ENCODE peak calls at places on chromosome X, in six cellular contexts. G, X, O, P, R and Y are unnamed samples.
A peak's percentile ranks its signal among the peaks of the same experiment; 100 is the strongest.

GRCh38 chrX:23952984-23953907 is 45.4 kb downstream of the CXorf58 start:
- DNase-seq in O (no peak), X (peak; percentile 21), R (peak; percentile 73), G (peak; percentile 21), P (peak; percentile 12), Y (no peak)

GRCh38 chrX:18668059-18668458 is 3.8 kb downstream of the RS1 start:
- DNase-seq in G (no peak), X (no peak), R (no peak), O (no peak), P (no peak), Y (no peak)

GRCh38 chrX:103157511-103158316 is 57.2 kb upstream of the BEX4 start:
- DNase-seq in O (no peak), R (peak; percentile 35), P (no peak), G (no peak), X (peak; percentile 62), Y (peak; percentile 6)

GRCh38 chrX:79161655-79162054 is 17.2 kb downstream of the GPR174 start:
- DNase-seq in P (no peak), G (peak; percentile 72), R (no peak), X (no peak), O (no peak), Y (no peak)

GRCh38 chrX:80721186-80721585 is 88.5 kb downstream of the BRWD3 start:
- DNase-seq in O (no peak), R (no peak), G (no peak), P (no peak), X (no peak), Y (no peak)

GRCh38 chrX:150514462-150514861 is 54.0 kb upstream of the MTM1 start:
- DNase-seq in O (no peak), R (no peak), G (no peak), X (no peak), P (no peak), Y (no peak)

GRCh38 chrX:93673056-93673868 is at the start of gene NAP1L3:
- DNase-seq in G (no peak), O (no peak), R (no peak), P (peak; percentile 57), X (peak; percentile 61), Y (peak; percentile 5)

GRCh38 chrX:19566359-19567141 is 51.2 kb upstream of the MAP3K15 start:
- DNase-seq in O (no peak), G (peak; percentile 24), X (no peak), P (no peak), R (no peak), Y (peak; percentile 65)

GRCh38 chrX:136745215-136746173 is 35.2 kb downstream of the ARHGEF6 start:
- DNase-seq in X (no peak), P (no peak), G (no peak), O (no peak), R (no peak), Y (no peak)
- TF ChIP-seq SP1 in X (no peak), P (no peak), G (no peak), O (no peak), R (no peak), Y (no peak)

DNA sequence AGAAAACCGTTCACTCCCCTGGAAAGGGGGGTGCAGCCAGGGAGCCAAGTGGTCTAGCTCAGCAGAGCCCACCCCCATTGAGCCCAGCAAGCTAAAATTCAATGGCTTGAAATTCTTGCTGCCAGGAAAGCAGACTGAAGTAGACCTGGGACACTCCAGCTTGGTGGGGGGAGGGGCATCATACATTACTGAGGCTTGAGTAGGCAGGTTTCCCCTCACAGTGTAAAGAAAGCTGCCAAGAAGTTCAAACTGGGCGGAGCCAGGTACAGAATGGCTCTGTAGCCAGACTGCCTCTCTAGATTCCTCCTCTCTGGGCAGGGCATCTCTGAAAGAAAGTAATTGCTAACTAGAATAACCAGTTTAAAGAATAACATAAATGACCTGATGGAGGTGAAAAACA is 372.3 kb upstream of the F9 start:
- DNase-seq in O (no peak), X (no peak), G (no peak), P (no peak), R (no peak), Y (no peak)
- TF ChIP-seq SP1 in O (no peak), X (no peak), G (no peak), P (no peak), R (no peak), Y (no peak)

DNA sequence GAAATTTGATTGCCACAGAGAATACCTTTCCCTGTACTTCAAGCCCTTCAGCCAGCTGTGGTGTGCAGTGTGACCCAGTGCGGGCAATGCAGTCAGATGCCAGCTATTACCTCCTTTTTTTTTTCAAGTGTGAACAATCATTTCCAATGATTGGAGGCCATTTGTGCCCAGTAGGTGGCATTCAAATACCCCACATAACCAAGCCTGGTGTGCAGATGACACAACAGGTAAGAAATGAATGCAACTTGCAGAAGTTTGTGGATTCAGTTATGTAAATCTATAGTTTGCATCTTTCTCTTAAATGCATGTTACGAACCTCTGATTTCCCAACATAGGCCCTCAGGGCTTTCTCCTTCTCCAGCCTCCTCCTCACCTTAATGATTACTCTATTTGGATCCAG is 98.0 kb downstream of the CLCN4 start:
- DNase-seq in P (no peak), X (no peak), R (no peak), O (no peak), G (no peak), Y (peak; percentile 2)
- TF ChIP-seq SP1 in P (no peak), X (no peak), R (no peak), O (no peak), G (no peak), Y (no peak)

GRCh38 chrX:107684956-107685385 is 56.7 kb downstream of the PRPS1 start:
- DNase-seq in R (peak; percentile 79), X (peak; percentile 47), P (peak; percentile 23), O (no peak), G (no peak), Y (no peak)
- TF ChIP-seq SP1 in R (no peak), X (no peak), P (no peak), O (no peak), G (no peak), Y (no peak)

GRCh38 chrX:45196701-45197100 is 4.0 kb downstream of the DIPK2B start:
- DNase-seq in G (no peak), X (no peak), P (no peak), O (no peak), R (no peak), Y (no peak)

GRCh38 chrX:45191383-45191782 is 9.3 kb downstream of the DIPK2B start:
- DNase-seq in O (no peak), R (no peak), G (no peak), X (no peak), P (no peak), Y (no peak)

GRCh38 chrX:45187731-45188130 is 12.9 kb downstream of the DIPK2B start:
- DNase-seq in X (no peak), P (no peak), O (no peak), R (no peak), G (no peak), Y (no peak)

GRCh38 chrX:45186643-45187026 is 14.0 kb downstream of the DIPK2B start:
- DNase-seq in P (no peak), O (no peak), R (no peak), G (no peak), X (no peak), Y (no peak)

GRCh38 chrX:45191820-45192409 is 8.8 kb downstream of the DIPK2B start:
- DNase-seq in X (no peak), R (no peak), O (no peak), G (no peak), P (no peak), Y (no peak)
- TF ChIP-seq SP1 in X (no peak), R (no peak), O (no peak), G (no peak), P (no peak), Y (no peak)

GRCh38 chrX:12921886-12922599 is 15.6 kb downstream of the TLR8 start:
- DNase-seq in O (no peak), R (no peak), P (no peak), G (no peak), X (no peak), Y (no peak)
- TF ChIP-seq SP1 in O (no peak), R (no peak), P (no peak), G (no peak), X (no peak), Y (no peak)

GRCh38 chrX:46992070-46992469 is 79.8 kb downstream of the JADE3 start:
- DNase-seq in O (no peak), R (no peak), P (no peak), G (no peak), X (no peak), Y (no peak)

GRCh38 chrX:46994096-46994495 is 81.9 kb downstream of the JADE3 start:
- DNase-seq in R (no peak), P (no peak), G (no peak), O (no peak), X (no peak), Y (no peak)

GRCh38 chrX:46989548-46989947 is 77.3 kb downstream of the JADE3 start:
- DNase-seq in O (no peak), X (no peak), P (no peak), G (no peak), R (no peak), Y (no peak)

DNA sequence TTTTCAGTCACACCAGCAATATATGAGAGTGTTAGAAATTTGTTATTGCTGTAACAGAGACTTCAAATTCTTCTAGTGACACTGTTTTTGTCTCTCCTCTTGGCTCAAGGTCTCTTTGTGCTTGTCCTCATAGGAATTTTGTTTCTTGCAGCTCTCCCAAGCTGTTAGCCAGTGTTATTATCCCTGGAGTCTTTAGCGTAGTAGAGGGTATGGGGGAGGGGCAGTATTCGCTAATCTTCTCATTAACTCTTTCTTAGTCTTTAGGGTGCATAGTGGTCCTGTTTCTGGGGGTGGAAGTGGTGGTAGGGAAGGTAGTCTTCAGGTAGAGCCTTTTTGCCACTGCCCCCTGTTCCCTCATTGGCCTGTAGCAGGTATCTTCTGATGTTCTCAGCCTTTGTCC is 79.4 kb downstream of the JADE3 start:
- DNase-seq in X (no peak), P (no peak), R (no peak), O (no peak), G (no peak), Y (no peak)
- TF ChIP-seq SP1 in X (no peak), P (no peak), R (no peak), O (no peak), G (no peak), Y (no peak)

GRCh38 chrX:43225626-43226328 is 430.3 kb upstream of the MAOA start:
- DNase-seq in G (no peak), O (no peak), R (no peak), X (no peak), P (no peak), Y (peak; percentile 71)

DNA sequence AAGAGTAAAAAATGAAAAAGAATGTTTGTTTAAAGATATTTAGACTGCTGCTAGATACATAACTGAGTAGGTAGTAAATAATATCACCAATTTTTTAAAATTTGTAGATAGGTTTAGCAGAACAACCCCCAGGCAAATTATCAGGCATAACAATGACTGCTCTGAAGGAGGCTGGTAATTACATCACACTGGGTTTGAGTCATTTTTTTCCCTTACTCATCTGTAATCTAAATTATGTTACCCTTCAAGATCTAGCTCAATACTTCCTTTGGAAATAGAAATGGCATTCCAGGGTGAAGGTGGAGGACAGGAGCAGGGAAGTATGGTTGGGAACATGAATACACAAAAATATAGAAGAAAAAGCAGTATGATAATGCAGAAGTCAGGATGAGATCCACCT is 431.6 kb upstream of the MAOA start:
- DNase-seq in G (no peak), R (no peak), X (no peak), P (no peak), O (no peak), Y (no peak)
- TF ChIP-seq SP1 in G (no peak), R (no peak), X (no peak), P (no peak), O (no peak), Y (no peak)

DNA sequence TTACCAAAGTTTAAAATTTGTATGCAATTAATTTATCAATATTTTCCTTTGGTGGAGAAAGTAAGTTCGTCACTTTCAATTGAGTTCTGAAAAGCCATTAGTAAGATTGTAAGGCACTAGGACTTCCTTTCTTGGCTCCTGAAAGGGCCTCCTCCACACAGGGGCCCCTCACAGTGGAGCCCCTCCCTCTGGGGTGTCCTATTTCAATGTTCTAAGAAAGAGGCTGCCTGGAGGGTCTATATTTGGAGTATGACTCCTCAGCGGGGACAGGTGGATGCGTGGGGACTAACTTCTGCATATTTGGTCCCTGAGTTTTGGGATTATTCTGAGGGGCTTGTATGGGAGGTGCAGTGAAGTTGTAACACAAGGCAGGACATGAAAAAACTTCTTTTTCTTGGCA is 1.6 kb upstream of the ARMCX4 start:
- DNase-seq in G (no peak), X (no peak), R (peak; percentile 28), P (peak; percentile 13), O (no peak), Y (no peak)
- TF ChIP-seq SP1 in G (no peak), X (no peak), R (no peak), P (no peak), O (no peak), Y (no peak)